ENCODE peak calls at places on chromosomes 12 and 14, in seven cellular contexts. R, J, Z, I, F, H and B are unnamed samples.

GRCh38 chr14:59679872-59680271 is 103.3 kb upstream of the CCDC175 start:
- DNase-seq in R (no peak), J (no peak), Z (peak), I (peak), F (peak), H (no peak), B (no peak)

GRCh38 chr12:47904647-47905312 is at the start of gene VDR:
- DNase-seq in R (peak), J (peak), Z (peak), I (peak), F (peak), H (peak), B (peak)

GRCh38 chr12:46983393-46983793 is 96.0 kb upstream of the PCED1B start:
- DNase-seq in R (no peak), J (no peak), Z (no peak), I (no peak), F (no peak), H (no peak), B (no peak)

GRCh38 chr12:12506541-12506940 is 56.1 kb downstream of the DUSP16 start:
- DNase-seq in R (no peak), J (peak), Z (no peak), I (no peak), F (no peak), H (no peak), B (no peak)

GRCh38 chr14:59870277-59871165 is at the start of gene RTN1:
- DNase-seq in R (peak), J (peak), Z (peak), I (peak), F (peak), H (no peak), B (peak)

GRCh38 chr14:99234982-99235491 is 37.0 kb downstream of the BCL11B start:
- DNase-seq in R (no peak), J (no peak), Z (no peak), I (no peak), F (no peak), H (peak), B (no peak)

GRCh38 chr12:118430516-118430915 is 54.2 kb downstream of the SUDS3 start:
- DNase-seq in R (no peak), J (no peak), Z (no peak), I (no peak), F (peak), H (no peak), B (no peak)

GRCh38 chr14:92253381-92253894 is 69.5 kb upstream of the SLC24A4 start:
- DNase-seq in R (no peak), J (no peak), Z (no peak), I (no peak), F (no peak), H (no peak), B (no peak)

GRCh38 chr14:104467236-104467635 is 112.3 kb upstream of the C14orf180 start:
- DNase-seq in R (no peak), J (no peak), Z (no peak), I (no peak), F (no peak), H (no peak), B (no peak)

GRCh38 chr12:40760821-40761220 is 68.6 kb downstream of the CNTN1 start:
- DNase-seq in R (no peak), J (peak), Z (no peak), I (no peak), F (no peak), H (no peak), B (no peak)

GRCh38 chr14:74528406-74528805 is 34.8 kb downstream of the ISCA2 start:
- DNase-seq in R (peak), J (no peak), Z (no peak), I (no peak), F (no peak), H (no peak), B (no peak)

GRCh38 chr14:94400454-94400853 is 12.1 kb upstream of the SERPINA1 start:
- DNase-seq in R (no peak), J (no peak), Z (no peak), I (no peak), F (no peak), H (no peak), B (no peak)

GRCh38 chr14:33932526-33933292 is 18.2 kb downstream of the EGLN3 start:
- DNase-seq in R (no peak), J (peak), Z (peak), I (no peak), F (peak), H (no peak), B (no peak)

GRCh38 chr12:3202734-3203446 is 125.7 kb downstream of the TSPAN9 start:
- DNase-seq in R (peak), J (peak), Z (peak), I (peak), F (peak), H (peak), B (peak)

GRCh38 chr14:76395161-76395560 is 19.2 kb downstream of the ESRRB start:
- DNase-seq in R (no peak), J (no peak), Z (no peak), I (no peak), F (no peak), H (no peak), B (no peak)

GRCh38 chr14:90611936-90612335 is 204.3 kb downstream of the TTC7B start:
- DNase-seq in R (no peak), J (no peak), Z (no peak), I (no peak), F (no peak), H (no peak), B (no peak)

GRCh38 chr12:97169922-97170321 is 262.9 kb downstream of the NEDD1 start:
- DNase-seq in R (no peak), J (no peak), Z (peak), I (no peak), F (no peak), H (no peak), B (no peak)

GRCh38 chr12:89980236-89980635 is 271.6 kb upstream of the ATP2B1 start:
- DNase-seq in R (no peak), J (no peak), Z (no peak), I (peak), F (peak), H (no peak), B (no peak)

GRCh38 chr12:1083086-1083887 is 92.3 kb downstream of the ERC1 start:
- DNase-seq in R (no peak), J (peak), Z (no peak), I (no peak), F (no peak), H (no peak), B (no peak)

GRCh38 chr12:66048218-66048842 is 82.2 kb downstream of the LLPH start:
- DNase-seq in R (no peak), J (no peak), Z (no peak), I (no peak), F (no peak), H (no peak), B (no peak)

GRCh38 chr12:7016958-7017571 is 1.2 kb downstream of the LPCAT3 start:
- DNase-seq in R (no peak), J (no peak), Z (no peak), I (no peak), F (no peak), H (no peak), B (no peak)

GRCh38 chr12:18723752-18724151 is 14.1 kb downstream of the PLCZ1 start:
- DNase-seq in R (no peak), J (no peak), Z (no peak), I (no peak), F (peak), H (no peak), B (no peak)